ENCODE peak calls at places on chromosome 6, in ten cellular contexts. L, Y, P, J, R, Z, A, U, W and S are unnamed samples.

GRCh38 chr6:97668716-97669115 is 385.7 kb upstream of the MMS22L start:
- DNase-seq in L (no peak), Y (peak), P (no peak), J (no peak), R (no peak), Z (peak), A (no peak), U (no peak), W (no peak), S (no peak)

GRCh38 chr6:42845327-42845694 is 34.1 kb upstream of the RPL7L1 start:
- DNase-seq in L (no peak), Y (no peak), P (no peak), J (no peak), R (no peak), Z (no peak), A (no peak), U (no peak), W (no peak), S (no peak)

GRCh38 chr6:232896-233640 is 59.2 kb upstream of the DUSP22 start:
- DNase-seq in L (no peak), Y (no peak), P (no peak), J (no peak), R (no peak), Z (no peak), A (no peak), U (no peak), W (no peak), S (no peak)

GRCh38 chr6:83365931-83366330 is 64.9 kb downstream of the ME1 start:
- DNase-seq in L (no peak), Y (peak), P (no peak), J (peak), R (no peak), Z (peak), A (peak), U (no peak), W (peak), S (peak)

GRCh38 chr6:166465671-166466087 is 82.9 kb upstream of the MPC1 start:
- DNase-seq in L (no peak), Y (no peak), P (no peak), J (no peak), R (no peak), Z (peak), A (no peak), U (no peak), W (peak), S (no peak)

GRCh38 chr6:76861403-76861802 is 601.9 kb downstream of the HTR1B start:
- DNase-seq in L (peak), Y (no peak), P (no peak), J (no peak), R (peak), Z (no peak), A (no peak), U (no peak), W (no peak), S (no peak)

GRCh38 chr6:125858427-125859320 is 67.9 kb downstream of the NCOA7 start:
- DNase-seq in L (peak), Y (peak), P (no peak), J (peak), R (no peak), Z (peak), A (peak), U (peak), W (peak), S (no peak)

GRCh38 chr6:113732384-113732966 is 124.7 kb upstream of the MARCKS start:
- DNase-seq in L (no peak), Y (peak), P (no peak), J (no peak), R (no peak), Z (peak), A (no peak), U (no peak), W (no peak), S (no peak)

GRCh38 chr6:51398064-51398740 is 579.5 kb downstream of the TFAP2B start:
- DNase-seq in L (peak), Y (peak), P (no peak), J (no peak), R (peak), Z (peak), A (no peak), U (no peak), W (no peak), S (no peak)

GRCh38 chr6:158086054-158086705 is 81.9 kb downstream of the SERAC1 start:
- DNase-seq in L (no peak), Y (peak), P (peak), J (no peak), R (no peak), Z (peak), A (peak), U (no peak), W (peak), S (peak)

GRCh38 chr6:169230923-169231789 is 22.5 kb downstream of the THBS2 start:
- DNase-seq in L (no peak), Y (no peak), P (peak), J (no peak), R (no peak), Z (no peak), A (no peak), U (no peak), W (no peak), S (no peak)

GRCh38 chr6:15372932-15373331 is 127.1 kb downstream of the JARID2 start:
- DNase-seq in L (no peak), Y (no peak), P (no peak), J (no peak), R (no peak), Z (no peak), A (no peak), U (no peak), W (no peak), S (no peak)

GRCh38 chr6:126475449-126475848 is 135.5 kb downstream of the CENPW start:
- DNase-seq in L (no peak), Y (no peak), P (no peak), J (no peak), R (no peak), Z (no peak), A (no peak), U (no peak), W (no peak), S (no peak)

GRCh38 chr6:107670792-107671199 is 153.3 kb downstream of the SCML4 start:
- DNase-seq in L (peak), Y (peak), P (no peak), J (no peak), R (peak), Z (peak), A (no peak), U (no peak), W (no peak), S (no peak)

GRCh38 chr6:134185277-134185676 is 132.6 kb downstream of the SGK1 start:
- DNase-seq in L (no peak), Y (no peak), P (no peak), J (no peak), R (no peak), Z (no peak), A (no peak), U (no peak), W (no peak), S (no peak)

GRCh38 chr6:10259676-10260075 is 155.2 kb downstream of the TFAP2A start:
- DNase-seq in L (no peak), Y (peak), P (no peak), J (no peak), R (no peak), Z (peak), A (no peak), U (no peak), W (no peak), S (no peak)

GRCh38 chr6:75230484-75231325 is 12.9 kb downstream of the COX7A2 start:
- DNase-seq in L (peak), Y (peak), P (no peak), J (peak), R (peak), Z (peak), A (peak), U (no peak), W (peak), S (peak)

GRCh38 chr6:121430514-121431460 is 4.7 kb upstream of the GJA1 start:
- DNase-seq in L (peak), Y (peak), P (no peak), J (no peak), R (peak), Z (peak), A (no peak), U (no peak), W (peak), S (no peak)

GRCh38 chr6:88499845-88500699 is 333.9 kb upstream of the CNR1 start:
- DNase-seq in L (no peak), Y (no peak), P (no peak), J (no peak), R (no peak), Z (no peak), A (no peak), U (no peak), W (no peak), S (no peak)

GRCh38 chr6:118103381-118104105 is 196.5 kb downstream of the SLC35F1 start:
- DNase-seq in L (no peak), Y (no peak), P (no peak), J (no peak), R (no peak), Z (no peak), A (no peak), U (no peak), W (no peak), S (no peak)

GRCh38 chr6:39530201-39530759 is 194.9 kb downstream of the KIF6 start:
- DNase-seq in L (peak), Y (peak), P (no peak), J (no peak), R (no peak), Z (peak), A (no peak), U (no peak), W (peak), S (no peak)

GRCh38 chr6:28353981-28354676 is 4.4 kb downstream of the ZKSCAN3 start:
- DNase-seq in L (peak), Y (peak), P (no peak), J (peak), R (peak), Z (peak), A (no peak), U (no peak), W (no peak), S (no peak)